ENCODE peak calls at places on chromosomes 7 and 10, in four cellular contexts. One of them, this sample, is unnamed.

GRCh38 chr10:70255329-70256299 is 22.4 kb upstream of the PPA1 start:
- DNase-seq in activated effector memory CD4-positive, alpha-beta T cell treated with anti-CD3 and anti-CD28 coated beads, Interleukin-2, amount 50 U/mL, for 16 hours: no peak
- DNase-seq in SW480: peak
- DNase-seq in AG04450: no peak
- DNase-seq in this sample: no peak

GRCh38 chr7:801940-802364 is 30.3 kb upstream of the SUN1 start:
- DNase-seq in AG04450: no peak
- DNase-seq in SW480: no peak
- DNase-seq in activated effector memory CD4-positive, alpha-beta T cell treated with anti-CD3 and anti-CD28 coated beads, Interleukin-2, amount 50 U/mL, for 16 hours: no peak
- DNase-seq in this sample: peak

GRCh38 chr10:121302541-121303180 is 295.6 kb downstream of the FGFR2 start:
- DNase-seq in activated effector memory CD4-positive, alpha-beta T cell treated with anti-CD3 and anti-CD28 coated beads, Interleukin-2, amount 50 U/mL, for 16 hours: no peak
- DNase-seq in SW480: no peak
- DNase-seq in AG04450: no peak
- DNase-seq in this sample: no peak

GRCh38 chr10:13003781-13004180 is 2.3 kb upstream of the CCDC3 start:
- DNase-seq in SW480: no peak
- DNase-seq in AG04450: no peak
- DNase-seq in activated effector memory CD4-positive, alpha-beta T cell treated with anti-CD3 and anti-CD28 coated beads, Interleukin-2, amount 50 U/mL, for 16 hours: no peak
- DNase-seq in this sample: no peak

GRCh38 chr10:26481914-26482550 is 43.9 kb downstream of the APBB1IP start:
- DNase-seq in SW480: no peak
- DNase-seq in activated effector memory CD4-positive, alpha-beta T cell treated with anti-CD3 and anti-CD28 coated beads, Interleukin-2, amount 50 U/mL, for 16 hours: peak
- DNase-seq in AG04450: no peak
- DNase-seq in this sample: no peak

GRCh38 chr7:27116962-27117686 is 13.4 kb downstream of the HOXA4 start:
- DNase-seq in SW480: no peak
- DNase-seq in activated effector memory CD4-positive, alpha-beta T cell treated with anti-CD3 and anti-CD28 coated beads, Interleukin-2, amount 50 U/mL, for 16 hours: peak
- DNase-seq in AG04450: no peak
- DNase-seq in this sample: no peak

GRCh38 chr10:103427866-103428265 is 24.3 kb downstream of the CALHM2 start:
- DNase-seq in AG04450: no peak
- DNase-seq in activated effector memory CD4-positive, alpha-beta T cell treated with anti-CD3 and anti-CD28 coated beads, Interleukin-2, amount 50 U/mL, for 16 hours: no peak
- DNase-seq in SW480: no peak
- DNase-seq in this sample: no peak

GRCh38 chr10:17470246-17470645 is 15.9 kb upstream of the ST8SIA6 start:
- DNase-seq in AG04450: no peak
- DNase-seq in activated effector memory CD4-positive, alpha-beta T cell treated with anti-CD3 and anti-CD28 coated beads, Interleukin-2, amount 50 U/mL, for 16 hours: no peak
- DNase-seq in SW480: no peak
- DNase-seq in this sample: no peak

GRCh38 chr10:10824611-10825148 is 193.0 kb upstream of the CELF2 start:
- DNase-seq in SW480: no peak
- DNase-seq in activated effector memory CD4-positive, alpha-beta T cell treated with anti-CD3 and anti-CD28 coated beads, Interleukin-2, amount 50 U/mL, for 16 hours: no peak
- DNase-seq in AG04450: peak
- DNase-seq in this sample: no peak

GRCh38 chr10:88069338-88069737 is 205.9 kb downstream of the PTEN start:
- DNase-seq in activated effector memory CD4-positive, alpha-beta T cell treated with anti-CD3 and anti-CD28 coated beads, Interleukin-2, amount 50 U/mL, for 16 hours: no peak
- DNase-seq in AG04450: no peak
- DNase-seq in SW480: no peak
- DNase-seq in this sample: no peak

GRCh38 chr10:92990615-92991014 is 70.0 kb upstream of the CYP26C1 start:
- DNase-seq in SW480: no peak
- DNase-seq in AG04450: no peak
- DNase-seq in activated effector memory CD4-positive, alpha-beta T cell treated with anti-CD3 and anti-CD28 coated beads, Interleukin-2, amount 50 U/mL, for 16 hours: no peak
- DNase-seq in this sample: peak

GRCh38 chr10:30215631-30216030 is 133.4 kb downstream of the MTPAP start:
- DNase-seq in activated effector memory CD4-positive, alpha-beta T cell treated with anti-CD3 and anti-CD28 coated beads, Interleukin-2, amount 50 U/mL, for 16 hours: no peak
- DNase-seq in AG04450: no peak
- DNase-seq in SW480: no peak
- DNase-seq in this sample: no peak

GRCh38 chr10:28822719-28823464 is 145.6 kb downstream of the BAMBI start:
- DNase-seq in AG04450: no peak
- DNase-seq in activated effector memory CD4-positive, alpha-beta T cell treated with anti-CD3 and anti-CD28 coated beads, Interleukin-2, amount 50 U/mL, for 16 hours: no peak
- DNase-seq in SW480: no peak
- DNase-seq in this sample: no peak

GRCh38 chr10:123746016-123746415 is 79.9 kb downstream of the GPR26 start:
- DNase-seq in AG04450: no peak
- DNase-seq in SW480: no peak
- DNase-seq in activated effector memory CD4-positive, alpha-beta T cell treated with anti-CD3 and anti-CD28 coated beads, Interleukin-2, amount 50 U/mL, for 16 hours: no peak
- DNase-seq in this sample: no peak

GRCh38 chr7:36819639-36820038 is 95.3 kb upstream of the AOAH start:
- DNase-seq in AG04450: no peak
- DNase-seq in activated effector memory CD4-positive, alpha-beta T cell treated with anti-CD3 and anti-CD28 coated beads, Interleukin-2, amount 50 U/mL, for 16 hours: no peak
- DNase-seq in SW480: no peak
- DNase-seq in this sample: no peak

GRCh38 chr10:114289096-114289436 is 50.0 kb downstream of the VWA2 start:
- DNase-seq in AG04450: no peak
- DNase-seq in activated effector memory CD4-positive, alpha-beta T cell treated with anti-CD3 and anti-CD28 coated beads, Interleukin-2, amount 50 U/mL, for 16 hours: no peak
- DNase-seq in SW480: no peak
- DNase-seq in this sample: no peak

GRCh38 chr10:24722131-24722675 is 1.5 kb downstream of the ARHGAP21 start:
- DNase-seq in AG04450: no peak
- DNase-seq in activated effector memory CD4-positive, alpha-beta T cell treated with anti-CD3 and anti-CD28 coated beads, Interleukin-2, amount 50 U/mL, for 16 hours: no peak
- DNase-seq in SW480: peak
- DNase-seq in this sample: peak

GRCh38 chr7:4164556-4164955 is 517.5 kb upstream of the FOXK1 start:
- DNase-seq in SW480: no peak
- DNase-seq in activated effector memory CD4-positive, alpha-beta T cell treated with anti-CD3 and anti-CD28 coated beads, Interleukin-2, amount 50 U/mL, for 16 hours: no peak
- DNase-seq in AG04450: no peak
- DNase-seq in this sample: peak

GRCh38 chr7:108246227-108246837 is 116.2 kb upstream of the LAMB4 start:
- DNase-seq in AG04450: peak
- DNase-seq in activated effector memory CD4-positive, alpha-beta T cell treated with anti-CD3 and anti-CD28 coated beads, Interleukin-2, amount 50 U/mL, for 16 hours: no peak
- DNase-seq in SW480: peak
- DNase-seq in this sample: peak

GRCh38 chr7:136869006-136869961 is 832 bp downstream of the CHRM2 start:
- DNase-seq in AG04450: no peak
- DNase-seq in SW480: no peak
- DNase-seq in activated effector memory CD4-positive, alpha-beta T cell treated with anti-CD3 and anti-CD28 coated beads, Interleukin-2, amount 50 U/mL, for 16 hours: peak
- DNase-seq in this sample: peak

GRCh38 chr10:131048595-131048994 is 262.9 kb downstream of the TCERG1L start:
- DNase-seq in AG04450: no peak
- DNase-seq in SW480: no peak
- DNase-seq in activated effector memory CD4-positive, alpha-beta T cell treated with anti-CD3 and anti-CD28 coated beads, Interleukin-2, amount 50 U/mL, for 16 hours: no peak
- DNase-seq in this sample: no peak

GRCh38 chr10:99279626-99280111 is 44.0 kb upstream of the HPSE2 start:
- DNase-seq in activated effector memory CD4-positive, alpha-beta T cell treated with anti-CD3 and anti-CD28 coated beads, Interleukin-2, amount 50 U/mL, for 16 hours: no peak
- DNase-seq in SW480: no peak
- DNase-seq in AG04450: no peak
- DNase-seq in this sample: peak

GRCh38 chr7:88500146-88500545 is 193.5 kb upstream of the STEAP4 start:
- DNase-seq in SW480: no peak
- DNase-seq in AG04450: no peak
- DNase-seq in activated effector memory CD4-positive, alpha-beta T cell treated with anti-CD3 and anti-CD28 coated beads, Interleukin-2, amount 50 U/mL, for 16 hours: no peak
- DNase-seq in this sample: no peak

GRCh38 chr10:30827531-30828120 is 198.1 kb upstream of the LYZL2 start:
- DNase-seq in activated effector memory CD4-positive, alpha-beta T cell treated with anti-CD3 and anti-CD28 coated beads, Interleukin-2, amount 50 U/mL, for 16 hours: no peak
- DNase-seq in SW480: no peak
- DNase-seq in AG04450: peak
- DNase-seq in this sample: peak

GRCh38 chr10:112402917-112403316 is 29.0 kb downstream of the ACSL5 start:
- DNase-seq in AG04450: no peak
- DNase-seq in activated effector memory CD4-positive, alpha-beta T cell treated with anti-CD3 and anti-CD28 coated beads, Interleukin-2, amount 50 U/mL, for 16 hours: no peak
- DNase-seq in SW480: no peak
- DNase-seq in this sample: no peak

This sample was measured in DMS53.